ENCODE peak calls at places on chromosomes 4 and X, in six cellular contexts. B is neural progenitor cell, V is heart left ventricle, T is tibial artery, E is transverse colon, R is A549. A is an unnamed sample.

GRCh38 chr4:186900232-186900900 is 176.7 kb upstream of the FAT1 start:
- DNase-seq in V (no peak), E (no peak), B (no peak), R (peak; percentile 42), T (no peak), A (no peak)

GRCh38 chr4:40423735-40424134 is 88.6 kb downstream of the CHRNA9 start:
- DNase-seq in R (peak; percentile 43), E (no peak), T (no peak), V (no peak), B (no peak), A (no peak)

GRCh38 chr4:127832585-127832984 is 48.1 kb upstream of the PLK4 start:
- DNase-seq in V (no peak), T (no peak), E (no peak), B (peak; percentile 7), R (no peak), A (no peak)

GRCh38 chrX:1442724-1443367 is 9.9 kb downstream of the ASMTL start:
- DNase-seq in V (peak; percentile 11), R (no peak), E (no peak), B (no peak), T (no peak), A (no peak)

GRCh38 chr4:101846550-101846949 is 56.0 kb downstream of the BANK1 start:
- DNase-seq in T (no peak), V (no peak), R (no peak), E (no peak), B (no peak), A (no peak)

GRCh38 chr4:129323630-129324029 is 227.7 kb downstream of the C4orf33 start:
- DNase-seq in B (no peak), T (no peak), E (no peak), R (no peak), V (no peak), A (no peak)

GRCh38 chr4:26028133-26028792 is 114.2 kb downstream of the SMIM20 start:
- DNase-seq in V (no peak), B (no peak), T (no peak), E (no peak), R (no peak), A (no peak)

GRCh38 chrX:108361316-108361715 is 76.9 kb downstream of the COL4A6 start:
- DNase-seq in B (no peak), V (no peak), T (no peak), R (no peak), E (no peak), A (no peak)

GRCh38 chrX:120457766-120458180 is 11.3 kb downstream of the LAMP2 start:
- DNase-seq in T (no peak), B (no peak), R (no peak), E (no peak), V (no peak), A (no peak)

GRCh38 chrX:72280210-72280882 is 3.3 kb upstream of the RPS4X start:
- DNase-seq in V (no peak), B (no peak), R (no peak), E (no peak), T (no peak), A (no peak)

GRCh38 chr4:94525993-94526740 is 74.4 kb downstream of the PDLIM5 start:
- DNase-seq in T (no peak), B (no peak), R (no peak), V (no peak), E (no peak), A (no peak)

GRCh38 chr4:38371391-38371851 is 292.6 kb upstream of the KLF3 start:
- DNase-seq in B (no peak), E (no peak), T (no peak), V (no peak), R (no peak), A (no peak)

GRCh38 chr4:8071741-8072140 is 86.9 kb downstream of the ABLIM2 start:
- DNase-seq in E (no peak), R (no peak), T (no peak), B (peak; percentile 55), V (no peak), A (no peak)

GRCh38 chr4:8076023-8076422 is 82.6 kb downstream of the ABLIM2 start:
- DNase-seq in T (no peak), V (no peak), R (no peak), B (no peak), E (no peak), A (no peak)

GRCh38 chr4:8072235-8072968 is 86.2 kb downstream of the ABLIM2 start:
- DNase-seq in B (no peak), E (no peak), T (no peak), R (no peak), V (no peak), A (no peak)

GRCh38 chr4:8070751-8071718 is 87.6 kb downstream of the ABLIM2 start:
- DNase-seq in R (no peak), T (peak; percentile 18), V (no peak), E (no peak), B (peak; percentile 53), A (no peak)

DNA sequence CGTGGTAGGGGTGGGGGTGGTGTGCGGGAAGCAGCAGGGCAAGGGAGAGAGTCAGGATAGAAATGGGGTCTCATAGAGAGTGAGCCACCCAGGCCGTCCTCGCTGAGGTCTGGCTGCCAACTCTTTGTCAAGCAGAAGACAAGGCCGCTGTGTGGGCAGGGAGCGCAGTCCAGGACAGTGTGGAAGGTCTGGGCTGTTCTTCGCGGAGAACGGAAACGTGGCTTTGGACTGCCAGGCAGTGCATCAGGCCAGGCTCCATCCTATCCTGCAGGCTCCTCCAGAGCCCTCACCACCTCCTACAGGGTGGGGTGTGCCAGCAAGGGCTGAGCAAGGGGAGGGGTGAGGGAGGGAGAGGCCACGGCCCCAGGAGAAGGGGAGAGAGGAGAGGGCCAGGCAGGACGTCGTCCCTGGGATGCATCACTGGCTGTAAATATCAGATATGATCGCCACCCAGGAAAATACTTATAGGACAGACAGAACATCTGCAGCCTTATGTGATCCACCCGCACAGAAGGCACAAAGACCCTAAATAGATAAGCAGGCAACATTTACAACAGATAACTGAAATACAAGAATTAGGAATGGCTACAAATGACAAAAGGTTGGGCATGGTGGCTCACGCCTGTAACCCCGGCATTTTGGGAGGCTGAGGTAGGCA is 85.3 kb downstream of the ABLIM2 start:
- DNase-seq in B (no peak), T (peak; percentile 13), R (no peak), V (no peak), E (no peak), A (no peak)
- H3K4me1 ChIP-seq in B (peaks cover 27% of the 10 kb centered on the region), T (no peaks in the 10 kb centered on the region), R (no peaks in the 10 kb centered on the region), V (no peaks in the 10 kb centered on the region), E (no peaks in the 10 kb centered on the region), A (no peaks in the 10 kb centered on the region)

GRCh38 chr4:170721812-170722373 is 632.1 kb upstream of the AADAT start:
- DNase-seq in E (no peak), R (no peak), V (no peak), T (no peak), B (no peak), A (no peak)

DNA sequence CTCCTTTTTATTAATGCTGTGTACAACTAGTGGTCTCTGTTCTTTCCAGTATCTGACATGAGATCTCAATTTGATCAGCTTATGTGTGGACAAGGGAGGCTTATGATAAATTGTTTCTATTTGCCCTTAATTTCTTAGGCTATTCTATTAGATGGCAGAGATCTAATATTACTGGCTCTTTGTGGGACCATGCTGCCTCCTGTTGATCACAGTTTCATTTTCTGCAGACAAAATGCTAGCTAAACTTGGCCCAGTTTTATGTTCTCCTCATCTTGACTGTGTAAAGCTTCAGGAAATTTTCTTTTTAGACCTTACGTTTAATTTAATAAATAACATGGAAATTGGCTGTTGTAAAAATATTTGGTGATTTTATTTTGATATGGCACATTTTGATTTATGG is 627.1 kb upstream of the AADAT start:
- DNase-seq in V (no peak), T (no peak), B (no peak), E (no peak), R (no peak), A (no peak)
- TF ChIP-seq CTCF in V (no peak), T (no peak), B (peak; percentile 31), E (no peak), R (no peak), A (no peak)

GRCh38 chr4:147776600-147777175 is 44.8 kb downstream of the ARHGAP10 start:
- DNase-seq in T (no peak), R (no peak), E (no peak), V (no peak), B (no peak), A (no peak)
- H3K4me1 ChIP-seq in T (peaks cover 94% of the 10 kb centered on the region), R (peaks cover 50% of the 10 kb centered on the region), E (peaks cover 34% of the 10 kb centered on the region), V (peaks cover 5% of the 10 kb centered on the region), B (peaks cover 26% of the 10 kb centered on the region), A (peaks cover 75% of the 10 kb centered on the region)

GRCh38 chr4:76779740-76780459 is 118.0 kb downstream of the SOWAHB start:
- DNase-seq in R (no peak), E (no peak), B (no peak), V (no peak), T (no peak), A (no peak)
- TF ChIP-seq CTCF in R (no peak), E (no peak), B (no peak), V (no peak), T (no peak), A (no peak)

DNA sequence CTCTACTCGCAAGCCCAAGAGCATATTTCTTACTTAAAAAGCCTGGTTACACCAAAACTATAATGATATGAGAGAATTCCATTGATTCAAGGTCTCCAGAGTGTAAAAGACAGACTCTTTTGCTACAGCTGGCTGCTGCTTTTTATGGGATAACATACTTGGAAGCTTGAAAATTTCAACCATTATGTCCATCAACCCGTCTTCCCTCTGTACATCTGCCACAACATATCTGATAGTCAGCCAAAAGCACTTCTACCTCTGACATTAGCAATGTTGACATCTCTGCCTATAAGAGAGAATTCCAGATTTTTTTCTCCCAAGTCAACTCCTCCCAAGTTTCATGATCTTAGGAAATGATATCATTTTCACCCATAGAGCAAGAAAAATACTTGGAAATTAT is 54.4 kb upstream of the IQCM start:
- DNase-seq in V (no peak), T (no peak), B (no peak), R (no peak), E (no peak), A (no peak)
- H3K4me1 ChIP-seq in V (no peaks in the 10 kb centered on the region), T (no peaks in the 10 kb centered on the region), B (peaks cover 4% of the 10 kb centered on the region), R (no peaks in the 10 kb centered on the region), E (no peaks in the 10 kb centered on the region), A (no peaks in the 10 kb centered on the region)